ENCODE peak calls at places on chromosomes 4 and X, in nine cellular contexts. C is mucosa of descending colon, N is heart right ventricle, A is AG09309, F is HFFc6, B is Calu3, X is GM12865, E is nephron progenitor cell, L is mesothelial cell of epicardium. V is an unnamed sample.

GRCh38 chrX:151746502-151746901 is 12.0 kb downstream of the CNGA2 start:
- DNase-seq in C (no peak), N (no peak), A (no peak), F (no peak), B (no peak), X (no peak), E (no peak), L (no peak), V (no peak)

GRCh38 chrX:26783512-26784225 is 567.7 kb downstream of the MAGEB5 start:
- DNase-seq in C (no peak), N (peak), A (no peak), F (no peak), B (peak), X (peak), E (peak), L (no peak), V (no peak)

GRCh38 chr4:94827481-94828110 is 69.8 kb downstream of the BMPR1B start:
- DNase-seq in C (no peak), N (no peak), A (peak), F (peak), B (peak), X (no peak), E (no peak), L (no peak), V (no peak)

GRCh38 chr4:182752158-182752910 is 164.9 kb downstream of the DCTD start:
- DNase-seq in C (no peak), N (no peak), A (peak), F (peak), B (no peak), X (no peak), E (no peak), L (no peak), V (no peak)

GRCh38 chr4:7807351-7807921 is 132.2 kb downstream of the AFAP1 start:
- DNase-seq in C (no peak), N (peak), A (no peak), F (no peak), B (no peak), X (no peak), E (no peak), L (no peak), V (no peak)

GRCh38 chr4:76562161-76562560 is 127.1 kb downstream of the SHROOM3 start:
- DNase-seq in C (no peak), N (no peak), A (no peak), F (peak), B (no peak), X (no peak), E (no peak), L (no peak), V (no peak)

GRCh38 chrX:10726647-10727046 is 106.3 kb upstream of the MID1 start:
- DNase-seq in C (no peak), N (no peak), A (peak), F (peak), B (no peak), X (no peak), E (no peak), L (no peak), V (no peak)

GRCh38 chr4:89836897-89837384 is at the start of gene SNCA:
- DNase-seq in C (peak), N (peak), A (no peak), F (no peak), B (peak), X (no peak), E (peak), L (peak), V (peak)

GRCh38 chrX:51852621-51853020 is 40.8 kb upstream of the MAGED1 start:
- DNase-seq in C (no peak), N (no peak), A (no peak), F (no peak), B (no peak), X (no peak), E (no peak), L (no peak), V (no peak)

GRCh38 chr4:2798399-2799301 is 5.8 kb downstream of the SH3BP2 start:
- DNase-seq in C (peak), N (peak), A (no peak), F (no peak), B (no peak), X (peak), E (no peak), L (no peak), V (peak)

GRCh38 chrX:45191383-45191782 is 9.3 kb downstream of the DIPK2B start:
- DNase-seq in C (no peak), N (no peak), A (no peak), F (no peak), B (no peak), X (peak), E (no peak), L (no peak), V (no peak)

GRCh38 chrX:96692911-96693310 is 8.3 kb downstream of the DIAPH2 start:
- DNase-seq in C (no peak), N (no peak), A (no peak), F (no peak), B (no peak), X (no peak), E (no peak), L (no peak), V (no peak)

GRCh38 chr4:77601614-77602187 is 3.9 kb upstream of the CXCL13 start:
- DNase-seq in C (no peak), N (no peak), A (no peak), F (no peak), B (no peak), X (no peak), E (no peak), L (no peak), V (no peak)

GRCh38 chr4:48756689-48757220 is 23.3 kb downstream of the FRYL start:
- DNase-seq in C (no peak), N (no peak), A (no peak), F (peak), B (no peak), X (no peak), E (no peak), L (no peak), V (no peak)

GRCh38 chr4:93767917-93768316 is 60.6 kb upstream of the ATOH1 start:
- DNase-seq in C (no peak), N (no peak), A (no peak), F (no peak), B (no peak), X (no peak), E (no peak), L (no peak), V (no peak)

GRCh38 chr4:4269326-4269725 is 20.6 kb downstream of the LYAR start:
- DNase-seq in C (no peak), N (no peak), A (no peak), F (no peak), B (no peak), X (no peak), E (no peak), L (no peak), V (no peak)

GRCh38 chr4:83996254-83996653 is 460.3 kb downstream of the GPAT3 start:
- DNase-seq in C (no peak), N (no peak), A (no peak), F (no peak), B (no peak), X (no peak), E (no peak), L (no peak), V (no peak)

GRCh38 chr4:83989835-83990234 is 453.9 kb downstream of the GPAT3 start:
- DNase-seq in C (no peak), N (no peak), A (no peak), F (no peak), B (no peak), X (no peak), E (no peak), L (no peak), V (no peak)

DNA sequence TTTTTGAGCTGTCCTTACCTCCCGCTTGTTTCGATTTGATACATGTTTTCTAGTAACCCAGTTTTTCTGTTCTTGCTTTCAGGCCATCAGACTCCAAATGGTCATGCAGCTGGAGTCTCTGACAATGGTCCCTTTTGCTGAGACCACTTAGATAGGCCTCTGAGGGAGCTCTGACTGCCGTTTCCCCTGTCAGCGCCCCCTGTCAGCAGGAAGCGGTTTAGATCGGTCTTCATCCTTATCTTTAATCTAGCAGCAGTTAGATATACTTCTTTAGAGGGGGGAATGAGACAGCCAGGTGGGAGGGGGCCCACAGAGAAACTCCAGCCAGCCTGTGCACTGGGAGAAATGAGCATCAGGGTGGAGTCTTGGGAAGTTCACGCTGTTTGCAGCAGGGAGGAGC is 457.9 kb downstream of the GPAT3 start:
- DNase-seq in C (no peak), N (no peak), A (no peak), F (no peak), B (no peak), X (peak), E (peak), L (no peak), V (no peak)
- TF ChIP-seq CTCF in C (no peak), N (no peak), A (peak), F (peak), B (no peak), X (peak), E (peak), L (no peak), V (no peak)

DNA sequence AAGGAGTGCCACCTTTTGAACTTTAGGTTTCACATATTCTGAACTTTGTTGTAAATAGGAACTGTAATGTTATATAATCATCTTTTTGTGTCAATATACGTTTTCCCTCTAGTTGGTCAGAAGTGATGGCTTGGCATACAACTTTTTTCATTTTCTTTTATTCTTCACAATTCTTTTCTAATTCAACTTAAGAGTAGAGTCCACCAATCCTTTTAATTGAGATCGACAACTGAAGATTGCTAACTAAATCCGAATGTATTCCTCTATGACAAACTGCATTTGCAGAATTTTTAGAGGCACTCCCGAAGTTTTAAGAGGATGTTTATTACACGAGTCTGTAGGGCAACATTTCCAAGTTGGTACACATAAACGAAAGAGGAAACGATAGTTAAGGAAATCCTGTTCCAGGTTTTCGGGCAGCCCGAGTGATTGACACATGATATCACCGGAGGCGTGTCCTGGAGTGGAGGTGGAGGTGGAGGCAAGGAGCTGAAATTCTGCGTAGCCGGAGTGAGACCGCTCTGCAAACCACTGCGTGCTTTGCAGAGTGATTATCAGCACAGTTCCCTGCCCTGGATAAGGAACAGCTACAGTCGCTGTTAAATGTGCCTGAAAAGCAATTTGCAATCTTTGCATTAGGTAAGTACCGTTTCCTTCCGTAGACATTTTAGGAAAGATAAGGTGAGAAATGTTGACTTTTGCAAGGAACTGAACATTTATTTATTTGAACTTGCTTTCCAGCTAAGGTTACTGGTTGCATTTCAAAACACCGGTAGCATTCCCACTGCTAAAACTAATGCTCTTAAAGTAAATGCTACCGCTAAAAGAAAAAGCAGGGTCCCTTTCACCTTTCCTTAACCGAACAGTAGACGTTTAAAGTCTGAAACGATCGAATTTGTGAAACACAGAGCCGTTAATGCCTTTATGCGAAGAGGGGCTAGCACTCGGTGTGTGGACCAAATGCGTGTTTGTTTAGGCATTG is at the start of gene SPRY1:
- DNase-seq in C (peak), N (peak), A (no peak), F (peak), B (peak), X (peak), E (peak), L (peak), V (peak)
- TF ChIP-seq CTCF in C (no peak), N (no peak), A (no peak), F (no peak), B (no peak), X (no peak), E (no peak), L (no peak), V (no peak)

GRCh38 chrX:101619336-101619735 is 1.5 kb upstream of the ARMCX6 start:
- DNase-seq in C (no peak), N (peak), A (no peak), F (no peak), B (no peak), X (peak), E (peak), L (no peak), V (no peak)

GRCh38 chrX:101617211-101618191 is at the start of gene ARMCX6:
- DNase-seq in C (peak), N (peak), A (peak), F (peak), B (peak), X (peak), E (peak), L (peak), V (peak)
- TF ChIP-seq CTCF in C (no peak), N (peak), A (peak), F (peak), B (no peak), X (peak), E (peak), L (no peak), V (peak)

DNA sequence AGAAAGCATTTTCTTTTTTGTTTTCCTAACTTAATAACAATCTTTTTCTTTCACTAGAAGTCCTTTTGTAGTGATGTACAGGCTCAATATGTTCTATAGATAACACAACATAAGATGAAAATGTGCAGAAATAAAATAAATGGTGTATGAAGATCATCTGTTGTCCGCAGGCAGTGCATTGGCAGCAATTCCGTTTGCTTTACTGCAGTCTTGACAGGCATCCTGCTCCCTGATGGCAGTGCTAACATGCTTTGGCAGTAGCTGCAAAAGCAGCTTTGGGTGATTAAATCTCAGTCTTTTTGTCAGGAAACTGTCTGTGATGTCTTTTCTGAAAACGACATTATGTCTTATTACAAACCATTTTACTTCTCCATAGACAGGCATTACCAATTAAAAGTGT is 131.4 kb downstream of the TRAM1L1 start:
- DNase-seq in C (no peak), N (no peak), A (no peak), F (no peak), B (no peak), X (no peak), E (no peak), L (no peak), V (no peak)
- TF ChIP-seq CTCF in C (no peak), N (no peak), A (no peak), F (no peak), B (no peak), X (no peak), E (no peak), L (no peak), V (no peak)

GRCh38 chr4:123856689-123857545 is 460.3 kb downstream of the SPRY1 start:
- DNase-seq in C (peak), N (peak), A (no peak), F (peak), B (no peak), X (no peak), E (peak), L (no peak), V (peak)
- TF ChIP-seq CTCF in C (no peak), N (no peak), A (peak), F (no peak), B (no peak), X (no peak), E (peak), L (no peak), V (no peak)

GRCh38 chrX:69424910-69425309 is 79.2 kb upstream of the NALF2 start:
- DNase-seq in C (no peak), N (no peak), A (no peak), F (no peak), B (no peak), X (no peak), E (no peak), L (no peak), V (no peak)

GRCh38 chrX:69429339-69430014 is 74.6 kb upstream of the NALF2 start:
- DNase-seq in C (no peak), N (peak), A (no peak), F (no peak), B (no peak), X (no peak), E (no peak), L (no peak), V (no peak)

GRCh38 chrX:69428216-69428615 is 75.9 kb upstream of the NALF2 start:
- DNase-seq in C (no peak), N (no peak), A (no peak), F (no peak), B (no peak), X (no peak), E (no peak), L (no peak), V (no peak)

DNA sequence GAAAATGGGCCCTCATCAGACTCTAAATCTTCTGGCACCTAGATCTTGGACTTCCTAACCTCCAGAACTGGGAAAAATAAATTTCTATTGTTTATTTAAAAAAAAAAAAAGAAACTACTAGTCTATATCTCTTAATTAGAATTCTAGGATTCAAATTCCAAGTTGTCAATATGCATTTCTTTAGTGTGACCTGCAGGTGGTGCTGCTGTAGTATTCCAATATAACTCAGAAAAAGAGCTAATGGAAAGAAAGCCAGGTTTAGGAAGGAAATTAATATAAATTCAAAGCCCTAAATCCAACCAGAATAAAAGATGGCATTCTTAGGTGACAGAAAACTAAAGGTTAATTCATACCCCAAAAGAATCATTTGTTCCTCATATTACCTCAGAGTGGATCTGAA is 80.0 kb upstream of the NALF2 start:
- DNase-seq in C (no peak), N (no peak), A (no peak), F (no peak), B (peak), X (no peak), E (no peak), L (no peak), V (peak)
- TF ChIP-seq CTCF in C (no peak), N (peak), A (peak), F (peak), B (no peak), X (peak), E (peak), L (no peak), V (no peak)

GRCh38 chr4:82587826-82588225 is 26.0 kb upstream of the TMEM150C start:
- DNase-seq in C (no peak), N (no peak), A (no peak), F (no peak), B (no peak), X (no peak), E (no peak), L (no peak), V (no peak)

GRCh38 chr4:82588871-82589270 is 27.1 kb upstream of the TMEM150C start:
- DNase-seq in C (no peak), N (no peak), A (no peak), F (no peak), B (no peak), X (no peak), E (no peak), L (no peak), V (no peak)

GRCh38 chr4:82583897-82584604 is 22.3 kb upstream of the TMEM150C start:
- DNase-seq in C (no peak), N (no peak), A (no peak), F (no peak), B (no peak), X (no peak), E (no peak), L (no peak), V (no peak)

GRCh38 chr4:82584921-82585320 is 23.1 kb upstream of the TMEM150C start:
- DNase-seq in C (no peak), N (no peak), A (no peak), F (no peak), B (no peak), X (no peak), E (no peak), L (no peak), V (no peak)

GRCh38 chr4:82586055-82586454 is 24.3 kb upstream of the TMEM150C start:
- DNase-seq in C (no peak), N (no peak), A (no peak), F (no peak), B (no peak), X (no peak), E (no peak), L (no peak), V (no peak)
- TF ChIP-seq CTCF in C (no peak), N (no peak), A (no peak), F (no peak), B (no peak), X (no peak), E (no peak), L (no peak), V (no peak)

GRCh38 chr4:689498-690122 is 659 bp upstream of the SLC49A3 start:
- DNase-seq in C (no peak), N (no peak), A (no peak), F (no peak), B (no peak), X (peak), E (no peak), L (no peak), V (no peak)

GRCh38 chr4:687975-688694 is 816 bp downstream of the SLC49A3 start:
- DNase-seq in C (peak), N (no peak), A (no peak), F (no peak), B (no peak), X (no peak), E (no peak), L (no peak), V (no peak)

GRCh38 chr4:687048-687974 is 1.6 kb downstream of the SLC49A3 start:
- DNase-seq in C (peak), N (peak), A (peak), F (peak), B (peak), X (no peak), E (no peak), L (no peak), V (no peak)

GRCh38 chr4:688695-689497 is at the start of gene SLC49A3:
- DNase-seq in C (peak), N (peak), A (no peak), F (no peak), B (no peak), X (no peak), E (no peak), L (no peak), V (no peak)

DNA sequence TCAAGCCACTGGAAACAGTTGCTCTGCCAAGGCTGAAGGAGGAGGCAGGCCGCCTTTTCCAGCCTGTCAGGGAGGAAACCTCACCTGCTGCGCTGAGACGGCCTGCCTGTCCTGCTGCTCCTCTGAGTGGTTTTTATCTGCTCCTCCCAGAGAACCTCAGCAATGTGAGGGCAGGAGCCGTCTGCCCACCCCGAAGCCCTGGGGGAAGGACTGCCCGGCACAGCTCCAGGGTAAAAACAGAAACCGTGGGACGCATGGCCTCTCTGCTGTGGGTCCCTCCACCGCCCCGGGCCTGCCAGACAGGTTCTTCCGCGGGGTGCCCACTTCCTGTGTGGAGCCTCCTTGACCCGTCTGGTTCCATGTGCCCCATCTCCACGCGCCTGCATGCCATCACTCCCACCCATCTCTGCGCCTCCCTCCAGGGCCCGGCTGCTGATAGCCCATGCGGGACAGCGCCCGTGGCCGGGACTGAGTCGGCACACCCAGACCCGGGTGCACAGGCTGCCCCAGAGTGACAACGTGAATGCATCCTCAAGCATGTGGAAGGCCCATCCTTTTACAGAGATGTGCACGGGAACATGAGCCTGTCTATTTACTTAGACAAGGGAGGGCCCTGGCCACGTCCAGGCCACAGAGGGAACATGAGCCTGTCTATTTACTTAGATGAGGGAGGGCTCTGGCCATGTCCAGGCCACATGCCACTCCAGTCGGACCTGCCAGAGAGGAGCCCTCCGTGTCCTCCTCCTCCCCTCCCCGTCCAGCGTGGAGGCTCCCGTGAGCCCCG is 4.0 kb upstream of the SLC49A3 start:
- DNase-seq in C (no peak), N (no peak), A (no peak), F (no peak), B (no peak), X (no peak), E (no peak), L (no peak), V (no peak)
- TF ChIP-seq CTCF in C (no peak), N (no peak), A (no peak), F (no peak), B (no peak), X (no peak), E (no peak), L (no peak), V (no peak)